ENCODE peak calls at places on chromosomes 13 and 19, in six cellular contexts. P is WTC11, B is A549, V is H1, X is K562, E is HepG2. N is an unnamed sample.
A peak's percentile ranks its signal among the peaks of the same experiment; 100 is the strongest.

GRCh38 chr19:48735031-48735615 is 5.3 kb downstream of the RASIP1 start:
- DNase-seq in P (peak; percentile 81), B (peak; percentile 95), V (peak; percentile 88), X (no peak), E (no peak), N (no peak)

GRCh38 chr13:37617162-37617561 is 18.6 kb upstream of the POSTN start:
- DNase-seq in P (no peak), B (no peak), V (no peak), X (no peak), E (no peak), N (peak; percentile 59)

GRCh38 chr13:97387487-97388353 is 46.2 kb upstream of the RAP2A start:
- DNase-seq in P (no peak), B (no peak), V (no peak), X (no peak), E (no peak), N (no peak)

GRCh38 chr13:46171223-46171622 is 10.8 kb downstream of the LCP1 start:
- DNase-seq in P (no peak), B (no peak), V (no peak), X (no peak), E (no peak), N (no peak)

GRCh38 chr13:100394005-100394695 is 194.4 kb downstream of the GGACT start:
- DNase-seq in P (no peak), B (no peak), V (no peak), X (no peak), E (no peak), N (peak; percentile 55)

GRCh38 chr19:19817357-19817756 is 4.2 kb downstream of the ZNF506 start:
- DNase-seq in P (no peak), B (no peak), V (no peak), X (no peak), E (no peak), N (no peak)

GRCh38 chr13:114023716-114024602 is 50.1 kb upstream of the C13orf46 start:
- DNase-seq in P (no peak), B (no peak), V (no peak), X (no peak), E (no peak), N (no peak)

GRCh38 chr13:39347926-39348901 is 254.8 kb downstream of the LHFPL6 start:
- DNase-seq in P (peak; percentile 40), B (no peak), V (peak; percentile 52), X (no peak), E (no peak), N (no peak)

GRCh38 chr13:101202590-101202989 is 213.7 kb downstream of the NALCN start:
- DNase-seq in P (peak; percentile 42), B (no peak), V (peak; percentile 53), X (no peak), E (no peak), N (no peak)

GRCh38 chr13:95512424-95512823 is 40.1 kb upstream of the CLDN10 start:
- DNase-seq in P (no peak), B (no peak), V (no peak), X (no peak), E (no peak), N (no peak)

DNA sequence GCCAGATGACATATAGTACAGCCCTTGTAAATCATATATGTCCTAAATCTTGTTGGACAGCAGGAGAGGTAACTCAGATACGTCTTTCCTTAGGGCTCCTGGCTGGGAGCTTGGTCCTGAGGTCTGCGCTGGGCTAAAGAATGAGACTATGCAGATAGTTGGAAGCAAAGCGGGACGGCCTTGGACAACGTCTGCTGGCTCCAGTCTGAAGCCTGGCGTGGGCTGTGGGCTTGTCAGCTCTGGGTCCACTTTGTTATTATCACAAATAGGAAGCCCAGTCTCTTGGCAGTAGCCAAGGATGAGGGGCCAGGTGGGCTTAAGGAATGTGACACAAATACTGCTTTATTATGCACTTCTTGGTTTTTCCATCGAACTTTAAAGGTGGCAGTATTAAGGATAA is 376.9 kb downstream of the DLEU7 start:
- DNase-seq in P (no peak), B (no peak), V (no peak), X (no peak), E (no peak), N (no peak)
- TF ChIP-seq JUN in P (no peak), B (no peak), V (no peak), X (no peak), E (no peak), N (no peak)

GRCh38 chr19:18304496-18305312 is 18.2 kb downstream of the LSM4 start:
- DNase-seq in P (peak; percentile 45), B (no peak), V (no peak), X (peak; percentile 92), E (peak; percentile 80), N (peak; percentile 83)
- TF ChIP-seq JUN in P (no peak), B (peak; percentile 43), V (no peak), X (no peak), E (peak; percentile 40), N (no peak)

GRCh38 chr19:8355631-8356402 is 8.1 kb upstream of the ANGPTL4 start:
- DNase-seq in P (no peak), B (no peak), V (no peak), X (peak; percentile 71), E (peak; percentile 72), N (peak; percentile 97)
- TF ChIP-seq JUN in P (no peak), B (peak; percentile 38), V (no peak), X (no peak), E (no peak), N (peak; percentile 93)

DNA sequence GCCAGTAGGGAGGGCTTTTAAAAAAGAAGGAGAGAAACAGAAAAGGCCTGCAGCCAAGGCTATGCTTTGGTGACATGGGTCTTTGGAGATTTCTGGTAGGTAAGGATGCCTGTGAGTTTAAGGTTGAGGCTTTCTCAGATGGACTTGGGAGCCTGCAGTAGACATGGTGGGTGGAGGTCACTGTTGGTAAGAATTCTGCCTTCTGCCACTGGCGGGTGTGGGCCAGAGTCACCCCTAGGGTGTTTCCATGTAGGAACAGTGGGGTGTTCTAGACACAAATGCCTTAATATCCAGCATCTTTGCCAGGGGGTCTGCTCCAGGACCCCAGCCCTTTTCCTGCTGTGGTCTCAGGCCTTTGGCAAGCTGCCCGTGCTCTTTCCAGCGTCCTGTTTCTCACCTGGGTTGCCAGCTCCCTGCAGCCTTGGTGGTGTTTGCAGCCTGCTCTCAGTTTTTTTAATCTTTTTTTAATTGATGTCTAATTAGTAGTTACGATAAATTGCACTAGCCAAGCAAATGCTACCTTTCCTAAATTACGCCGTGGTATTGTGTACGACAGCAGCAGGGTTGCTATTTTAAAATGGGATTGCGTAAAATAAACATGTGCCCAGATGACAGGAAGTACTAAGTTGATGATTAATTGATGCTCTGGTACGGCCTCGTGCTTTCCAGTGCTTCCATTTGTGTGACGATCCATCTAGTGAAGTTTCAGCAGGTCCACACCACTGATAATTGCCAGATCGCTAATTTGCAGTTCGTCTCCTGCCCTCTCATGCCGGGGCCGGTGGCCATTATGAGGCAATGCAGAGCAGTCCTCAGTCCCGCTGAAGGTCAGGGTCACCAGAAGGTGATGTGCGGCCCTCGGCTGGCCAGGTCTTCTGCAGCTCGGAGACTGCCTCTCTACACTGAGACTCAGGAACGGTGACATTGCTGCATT is 35.3 kb upstream of the NPAS1 start:
- DNase-seq in P (no peak), B (peak; percentile 59), V (no peak), X (no peak), E (peak; percentile 90), N (peak; percentile 40)
- TF ChIP-seq JUN in P (no peak), B (peak; percentile 76), V (no peak), X (no peak), E (peak; percentile 59), N (no peak)

GRCh38 chr19:37537391-37537947 is 30.7 kb downstream of the ZNF793 start:
- DNase-seq in P (no peak), B (no peak), V (no peak), X (no peak), E (no peak), N (no peak)
- TF ChIP-seq JUN in P (no peak), B (no peak), V (no peak), X (no peak), E (no peak), N (no peak)

DNA sequence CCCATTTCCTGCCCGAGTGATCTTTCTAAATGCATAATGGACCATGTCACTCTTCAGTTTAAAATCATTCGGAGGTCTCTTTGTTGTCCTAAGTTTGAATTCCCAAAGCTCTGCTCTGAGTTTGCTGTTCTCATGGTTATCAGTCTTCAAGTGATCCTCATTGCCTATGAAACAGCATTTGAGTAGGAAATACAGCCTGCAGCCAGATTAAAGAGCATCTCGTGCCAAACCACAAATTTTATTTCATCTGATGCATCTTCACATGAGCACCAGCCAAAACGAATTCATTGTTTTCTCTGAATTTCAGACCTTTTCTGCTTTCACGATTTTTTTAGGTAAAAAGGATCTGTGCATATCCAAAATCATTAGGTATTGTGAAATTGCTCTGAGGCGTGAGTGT is 299.6 kb downstream of the TDRD3 start:
- DNase-seq in P (no peak), B (no peak), V (no peak), X (no peak), E (no peak), N (no peak)
- TF ChIP-seq JUN in P (no peak), B (no peak), V (no peak), X (no peak), E (no peak), N (no peak)

GRCh38 chr13:112065867-112066623 is 904 bp upstream of the SOX1 start:
- DNase-seq in P (peak; percentile 66), B (no peak), V (peak; percentile 76), X (no peak), E (no peak), N (no peak)

GRCh38 chr13:112067871-112068305 is 939 bp downstream of the SOX1 start:
- DNase-seq in P (peak; percentile 56), B (no peak), V (peak; percentile 74), X (no peak), E (no peak), N (no peak)

GRCh38 chr13:112067121-112067741 is at the start of gene SOX1:
- DNase-seq in P (peak; percentile 68), B (no peak), V (peak; percentile 80), X (no peak), E (no peak), N (no peak)

GRCh38 chr13:112065521-112065866 is 1.5 kb upstream of the SOX1 start:
- DNase-seq in P (no peak), B (no peak), V (peak; percentile 44), X (no peak), E (no peak), N (no peak)

DNA sequence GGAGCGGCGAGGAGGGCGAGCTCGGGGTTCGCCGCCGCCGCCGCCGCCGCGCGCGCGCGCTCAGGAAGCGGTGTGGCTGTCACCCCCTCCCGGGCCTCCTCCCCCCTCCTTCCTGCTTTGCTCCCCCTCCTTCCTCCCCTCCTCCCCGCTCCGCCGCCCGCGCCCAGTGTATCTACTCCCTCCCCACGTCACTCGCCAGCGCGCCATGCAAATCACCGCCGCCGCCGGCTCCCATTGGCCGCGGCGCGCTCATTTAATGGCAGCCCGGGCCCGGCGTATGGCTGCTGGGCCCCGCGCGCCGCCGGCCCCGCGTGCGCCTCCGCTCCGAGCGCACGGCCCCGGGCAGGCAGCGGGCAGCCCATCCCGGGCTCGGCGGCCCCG is 335 bp upstream of the SOX1 start:
- DNase-seq in P (peak; percentile 83), B (no peak), V (peak; percentile 82), X (no peak), E (no peak), N (no peak)
- TF ChIP-seq JUN in P (no peak), B (no peak), V (no peak), X (no peak), E (no peak), N (no peak)